ENCODE peak calls at places on chromosomes 7 and 10, in five cellular contexts. X is naive thymus-derived CD4-positive, alpha-beta T cell; W is left ventricle myocardium inferior; B is body of pancreas; U is gastrocnemius medialis. R is an unnamed sample. For H3K36me3, the result is how much of the 10 kb centered on the place peaks cover.

GRCh38 chr7:51226916-51227535 is 89.6 kb downstream of the COBL start:
- DNase-seq in X (no peak), W (no peak), B (no peak), U (no peak), R (no peak)

GRCh38 chr10:119526149-119526548 is 16.4 kb downstream of the RGS10 start:
- DNase-seq in X (no peak), W (no peak), B (no peak), U (no peak), R (no peak)

GRCh38 chr7:77667459-77668090 is 28.7 kb upstream of the RSBN1L start:
- DNase-seq in X (no peak), W (no peak), B (no peak), U (no peak), R (no peak)

GRCh38 chr10:97138174-97138573 is 47.6 kb downstream of the SLIT1 start:
- DNase-seq in X (no peak), W (no peak), B (no peak), U (no peak), R (no peak)

GRCh38 chr10:57657164-57657765 is 610.4 kb downstream of the IPMK start:
- DNase-seq in X (no peak), W (peak), B (peak), U (no peak), R (peak)

GRCh38 chr7:2219136-2219535 is 13.6 kb downstream of the MAD1L1 start:
- DNase-seq in X (no peak), W (no peak), B (no peak), U (no peak), R (no peak)

GRCh38 chr7:147535619-147536200 is 1054.9 kb upstream of the C7orf33 start:
- DNase-seq in X (no peak), W (no peak), B (no peak), U (no peak), R (no peak)

GRCh38 chr7:26658080-26658697 is 206.2 kb downstream of the SKAP2 start:
- DNase-seq in X (no peak), W (no peak), B (no peak), U (no peak), R (no peak)

GRCh38 chr10:18960466-18961079 is 88.0 kb upstream of the MALRD1 start:
- DNase-seq in X (no peak), W (no peak), B (no peak), U (no peak), R (no peak)

GRCh38 chr10:124293641-124294449 is 124.9 kb downstream of the OAT start:
- DNase-seq in X (no peak), W (no peak), B (no peak), U (no peak), R (no peak)

GRCh38 chr7:45574521-45575500 is 643 bp downstream of the ADCY1 start:
- DNase-seq in X (no peak), W (peak), B (peak), U (no peak), R (no peak)

GRCh38 chr7:43137811-43138210 is 25.4 kb downstream of the HECW1 start:
- DNase-seq in X (no peak), W (no peak), B (no peak), U (no peak), R (no peak)

GRCh38 chr10:51314079-51314835 is 240.0 kb downstream of the PRKG1 start:
- DNase-seq in X (no peak), W (no peak), B (no peak), U (no peak), R (no peak)

GRCh38 chr7:80609732-80610131 is 28.7 kb upstream of the CD36 start:
- DNase-seq in X (no peak), W (no peak), B (no peak), U (peak), R (no peak)
- H3K27ac ChIP-seq in X (no peak), W (peak), B (no peak), U (peak), R (no peak)

GRCh38 chr7:113099284-113099919 is 12.8 kb upstream of the GPR85 start:
- DNase-seq in X (no peak), W (no peak), B (peak), U (no peak), R (no peak)

GRCh38 chr7:113094517-113095249 is 8.1 kb upstream of the GPR85 start:
- DNase-seq in X (no peak), W (no peak), B (no peak), U (no peak), R (no peak)

GRCh38 chr7:113092762-113093161 is 6.1 kb upstream of the GPR85 start:
- DNase-seq in X (no peak), W (no peak), B (no peak), U (no peak), R (no peak)

GRCh38 chr7:113093561-113093960 is 6.9 kb upstream of the GPR85 start:
- DNase-seq in X (no peak), W (no peak), B (no peak), U (no peak), R (no peak)
- H3K36me3 ChIP-seq in X (under half), W (under half), B (under half), U (under half), R (under half)

GRCh38 chr7:112185005-112185834 is 21.0 kb downstream of the DOCK4 start:
- DNase-seq in X (no peak), W (no peak), B (no peak), U (no peak), R (no peak)
- H3K27ac ChIP-seq in X (no peak), W (peak), B (no peak), U (peak), R (no peak)

GRCh38 chr10:7343040-7343439 is 67.8 kb downstream of the SFMBT2 start:
- DNase-seq in X (no peak), W (no peak), B (no peak), U (no peak), R (no peak)
- H3K36me3 ChIP-seq in X (under half), W (under half), B (under half), U (under half), R (under half)

R was measured in uterus.